ENCODE peak calls at places on chromosome 17, in ten cellular contexts. X is GM06990, U is fibroblast of the aortic adventitia, O is LNCaP clone FGC, Q is esophagus squamous epithelium, F is AG04449, Y is fibroblast of villous mesenchyme, K is foreskin fibroblast, J is left ventricle myocardium inferior, M is HL-60. A is an unnamed sample.

GRCh38 chr17:78798695-78799559 is 16.9 kb upstream of the CYTH1 start:
- DNase-seq in X (no peak), O (no peak), Q (no peak), F (no peak), J (no peak), U (peak), K (no peak), Y (peak), M (no peak), A (no peak)

GRCh38 chr17:6212766-6213165 is 142.6 kb downstream of the WSCD1 start:
- DNase-seq in O (no peak), X (no peak), Q (no peak), K (no peak), F (no peak), Y (no peak), U (no peak), J (no peak), M (no peak), A (no peak)

GRCh38 chr17:61556224-61557188 is 34.5 kb downstream of the NACA2 start:
- DNase-seq in J (no peak), O (peak), U (peak), X (no peak), K (no peak), F (no peak), Y (peak), Q (no peak), M (no peak), A (peak)

GRCh38 chr17:46056800-46057304 is 57.8 kb downstream of the STH start:
- DNase-seq in X (no peak), O (no peak), Q (no peak), M (peak), J (no peak), Y (peak), K (peak), U (peak), F (peak), A (peak)

GRCh38 chr17:35537569-35538209 is at the start of gene SLFN12L:
- DNase-seq in X (peak), J (no peak), M (no peak), Y (no peak), Q (no peak), F (no peak), U (peak), K (no peak), O (no peak), A (no peak)

GRCh38 chr17:47733047-47733413 is at the start of gene TBX21:
- DNase-seq in U (no peak), Y (peak), K (no peak), O (no peak), Q (peak), M (peak), X (peak), J (peak), F (no peak), A (no peak)

GRCh38 chr17:78324391-78325075 is 35.3 kb downstream of the SOCS3 start:
- DNase-seq in J (peak), X (no peak), K (peak), Y (peak), U (peak), F (no peak), M (peak), O (no peak), Q (no peak), A (peak)

GRCh38 chr17:72778161-72779151 is 314.0 kb downstream of the SLC39A11 start:
- DNase-seq in U (no peak), O (no peak), Y (no peak), J (no peak), M (no peak), F (no peak), Q (no peak), X (no peak), K (no peak), A (no peak)

GRCh38 chr17:32323784-32324590 is 18.0 kb downstream of the C17orf75 start:
- DNase-seq in X (peak), J (no peak), Y (peak), O (no peak), Q (no peak), K (no peak), M (no peak), U (peak), F (no peak), A (no peak)

GRCh38 chr17:80817861-80818260 is 173.8 kb upstream of the CHMP6 start:
- DNase-seq in F (no peak), K (peak), Q (no peak), U (peak), J (no peak), Y (no peak), O (no peak), X (no peak), M (no peak), A (no peak)

GRCh38 chr17:4777969-4778760 is 6.5 kb downstream of the TM4SF5 start:
- DNase-seq in U (no peak), F (no peak), Y (peak), O (no peak), J (no peak), Q (no peak), K (no peak), M (no peak), X (no peak), A (no peak)

GRCh38 chr17:81027038-81027437 is 7.9 kb upstream of the BAIAP2 start:
- DNase-seq in K (no peak), F (no peak), X (no peak), Q (no peak), U (peak), M (no peak), J (no peak), Y (no peak), O (no peak), A (no peak)

GRCh38 chr17:31532161-31532515 is 140.7 kb downstream of the RAB11FIP4 start:
- DNase-seq in U (no peak), X (no peak), O (no peak), M (no peak), Q (no peak), Y (no peak), K (no peak), F (no peak), J (no peak), A (no peak)

GRCh38 chr17:17751996-17752821 is 71.0 kb downstream of the RAI1 start:
- DNase-seq in O (peak), Y (peak), F (peak), M (peak), K (peak), Q (peak), J (peak), U (peak), X (peak), A (peak)

GRCh38 chr17:67059372-67059771 is 15.0 kb downstream of the CACNG1 start:
- DNase-seq in U (peak), J (no peak), F (no peak), Q (no peak), X (no peak), K (no peak), Y (no peak), M (no peak), O (no peak), A (peak)

GRCh38 chr17:22221344-22221743 is 529.0 kb downstream of the KCNJ18 start:
- DNase-seq in X (no peak), Y (no peak), F (no peak), O (no peak), U (no peak), Q (no peak), K (no peak), J (no peak), M (no peak), A (no peak)

GRCh38 chr17:16419074-16419928 is 3.9 kb downstream of the TRPV2 start:
- DNase-seq in F (peak), Y (peak), K (peak), M (no peak), X (no peak), J (no peak), O (no peak), U (peak), Q (no peak), A (peak)

GRCh38 chr17:726331-726919 is 6.0 kb upstream of the TLCD3A start:
- DNase-seq in M (no peak), Y (no peak), U (no peak), O (no peak), X (no peak), J (no peak), F (no peak), K (no peak), Q (no peak), A (no peak)

GRCh38 chr17:42200702-42201101 is 6.4 kb upstream of the GHDC start:
- DNase-seq in Q (no peak), U (peak), O (no peak), Y (no peak), M (no peak), J (peak), X (no peak), K (no peak), F (no peak), A (no peak)

GRCh38 chr17:34275881-34276280 is 5.9 kb downstream of the CCL7 start:
- DNase-seq in U (peak), X (no peak), F (peak), Q (no peak), Y (peak), J (no peak), K (peak), M (no peak), O (peak), A (peak)

GRCh38 chr17:62907961-62908360 is 58.1 kb upstream of the TANC2 start:
- DNase-seq in X (no peak), J (no peak), U (no peak), F (no peak), K (no peak), O (no peak), Q (no peak), M (no peak), Y (no peak), A (no peak)

GRCh38 chr17:8073627-8074485 is 13.7 kb downstream of the ALOX12B start:
- DNase-seq in O (no peak), U (peak), M (peak), J (peak), X (peak), Q (no peak), Y (peak), K (peak), F (no peak), A (no peak)

GRCh38 chr17:32819035-32819434 is 57.9 kb downstream of the MYO1D start:
- DNase-seq in F (no peak), K (no peak), Q (no peak), Y (no peak), U (peak), O (no peak), M (no peak), J (no peak), X (no peak), A (no peak)

GRCh38 chr17:77697480-77698400 is 260.8 kb upstream of the TNRC6C start:
- DNase-seq in Q (no peak), F (no peak), M (no peak), O (no peak), J (no peak), X (no peak), K (no peak), U (no peak), Y (no peak), A (no peak)

GRCh38 chr17:491086-492014 is 138.7 kb upstream of the RPH3AL start:
- DNase-seq in O (peak), Q (no peak), M (peak), X (peak), Y (peak), K (peak), F (no peak), J (peak), U (peak), A (no peak)

GRCh38 chr17:1029196-1029911 is 32.4 kb downstream of the TIMM22 start:
- DNase-seq in K (peak), Q (no peak), Y (peak), O (no peak), F (no peak), X (no peak), J (peak), U (peak), M (no peak), A (no peak)

GRCh38 chr17:43314582-43314981 is 80.8 kb upstream of the RNU2-1 start:
- DNase-seq in J (no peak), Y (no peak), F (no peak), O (no peak), M (no peak), K (no peak), X (no peak), Q (no peak), U (peak), A (no peak)

GRCh38 chr17:39219647-39220154 is 6.0 kb downstream of the STAC2 start:
- DNase-seq in M (no peak), U (no peak), O (no peak), J (peak), F (no peak), Q (no peak), Y (no peak), X (no peak), K (no peak), A (no peak)

GRCh38 chr17:49218941-49219913 is 8.7 kb downstream of the ABI3 start:
- DNase-seq in J (peak), K (no peak), Y (no peak), Q (no peak), U (no peak), O (no peak), F (no peak), M (peak), X (peak), A (no peak)

GRCh38 chr17:79812206-79812968 is 15.5 kb upstream of the CBX8 start:
- DNase-seq in K (no peak), Y (no peak), F (no peak), Q (no peak), J (no peak), X (no peak), O (no peak), U (no peak), M (no peak), A (no peak)
- TF ChIP-seq CTCF in K (no peak), Y (no peak), F (no peak), Q (no peak), J (no peak), X (no peak), O (no peak), U (no peak), M (no peak), A (no peak)

DNA sequence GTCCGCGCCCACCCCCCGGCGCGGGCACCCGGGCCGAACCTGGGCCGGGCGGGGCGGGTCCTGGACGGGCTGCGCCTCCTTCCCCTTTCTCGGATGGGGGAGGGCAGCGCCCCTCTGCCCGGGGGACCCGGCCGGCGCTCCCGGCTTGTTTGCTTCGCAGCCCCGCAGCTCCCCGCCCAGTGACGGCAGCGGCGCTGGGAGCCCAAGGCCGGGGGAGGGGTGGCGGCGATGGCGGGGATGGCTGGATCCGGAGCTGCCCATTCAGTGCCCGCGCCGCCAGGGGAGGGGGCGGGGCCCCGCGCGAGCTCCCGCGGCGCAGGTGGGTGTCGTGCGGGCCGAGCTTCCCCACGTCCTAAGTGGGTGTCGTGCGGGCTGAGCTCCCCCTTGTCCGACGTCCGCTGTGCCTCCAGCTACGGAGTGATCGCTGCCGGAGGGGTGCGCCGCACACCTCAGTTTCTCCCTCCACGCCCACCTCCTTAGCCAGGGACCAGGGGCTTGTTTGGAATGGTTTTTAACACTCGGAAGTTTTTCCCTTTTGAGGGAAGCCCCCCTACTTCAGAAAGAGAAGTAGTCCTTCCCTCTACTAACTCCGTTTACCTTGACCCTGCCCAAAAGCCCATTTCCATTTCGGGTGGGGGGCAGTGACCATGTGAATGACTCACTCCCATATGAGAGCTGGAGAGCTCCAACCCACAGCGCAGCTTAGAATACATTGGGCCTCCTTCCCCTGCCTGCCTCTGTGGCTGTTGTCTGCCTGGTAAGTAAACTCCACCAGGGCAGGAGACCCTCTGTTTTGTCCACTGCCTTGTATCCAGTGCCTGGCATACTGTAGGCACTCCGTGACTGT is 733 bp downstream of the SGSM2 start:
- DNase-seq in J (peak), U (peak), F (no peak), K (peak), X (peak), Q (no peak), Y (peak), O (no peak), M (peak), A (no peak)
- H3K4me3 ChIP-seq in J (peak), U (peak), F (peak), K (peak), X (peak), Q (peak), Y (peak), O (peak), M (peak), A (peak)

DNA sequence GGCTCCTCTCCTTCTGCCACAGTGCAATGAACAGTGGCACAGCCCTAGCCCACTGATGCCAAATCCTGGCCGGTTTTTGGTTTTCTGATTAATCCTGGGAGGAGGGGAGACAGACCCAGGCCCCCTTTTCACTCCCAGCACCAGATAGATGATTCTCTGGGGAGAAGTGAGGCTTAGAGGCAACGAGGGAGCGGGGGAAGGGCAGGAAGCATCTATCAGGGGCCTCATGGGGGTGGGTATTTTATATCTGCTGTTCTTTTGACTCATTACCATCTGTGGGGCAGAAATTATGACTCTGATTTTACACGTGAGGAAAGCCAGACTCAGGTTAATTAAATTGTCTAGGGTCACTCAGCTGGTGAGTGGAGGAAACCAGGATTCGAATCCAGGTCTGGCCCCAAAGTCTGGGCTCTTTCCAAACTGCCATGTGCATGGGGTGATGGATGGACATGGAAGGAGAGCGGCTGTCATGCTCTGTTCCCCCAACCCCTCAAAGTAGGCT is 79.4 kb downstream of the MRM1 start:
- DNase-seq in K (no peak), Y (no peak), M (no peak), F (no peak), O (no peak), J (no peak), Q (no peak), X (no peak), U (no peak), A (no peak)
- TF ChIP-seq CTCF in K (no peak), Y (no peak), M (no peak), F (no peak), O (no peak), J (no peak), Q (no peak), X (no peak), U (no peak), A (no peak)

DNA sequence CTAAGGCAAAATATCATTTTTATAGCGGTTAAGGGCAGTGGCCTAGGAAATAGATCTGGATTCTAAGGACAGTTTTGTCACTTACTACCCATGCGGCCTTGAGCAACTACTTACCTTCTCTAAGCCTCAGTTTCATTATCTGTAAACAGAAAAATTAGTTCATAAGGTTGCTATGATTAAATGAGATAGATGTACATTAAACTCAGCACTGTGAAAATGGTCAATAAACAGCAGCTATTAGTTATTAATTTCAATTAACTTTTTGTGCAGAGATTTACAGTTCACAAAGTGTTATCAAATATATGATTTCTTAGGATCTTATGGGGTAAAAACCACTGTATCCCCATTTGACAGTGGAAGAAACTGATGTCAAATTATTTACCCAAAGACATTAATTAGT is 135.5 kb upstream of the CORO6 start:
- DNase-seq in J (no peak), U (no peak), M (no peak), Q (no peak), O (no peak), X (no peak), K (no peak), F (no peak), Y (no peak), A (no peak)
- H3K4me3 ChIP-seq in J (peak), U (no peak), M (no peak), Q (no peak), O (no peak), X (peak), K (no peak), F (no peak), Y (no peak), A (no peak)

GRCh38 chr17:74599023-74599399 is 6.9 kb upstream of the CD300LD start:
- DNase-seq in Y (no peak), U (no peak), X (no peak), M (peak), O (no peak), K (no peak), F (no peak), J (no peak), Q (no peak), A (no peak)
- TF ChIP-seq CTCF in Y (no peak), U (no peak), X (no peak), M (no peak), O (no peak), K (no peak), F (no peak), J (no peak), Q (no peak), A (no peak)

DNA sequence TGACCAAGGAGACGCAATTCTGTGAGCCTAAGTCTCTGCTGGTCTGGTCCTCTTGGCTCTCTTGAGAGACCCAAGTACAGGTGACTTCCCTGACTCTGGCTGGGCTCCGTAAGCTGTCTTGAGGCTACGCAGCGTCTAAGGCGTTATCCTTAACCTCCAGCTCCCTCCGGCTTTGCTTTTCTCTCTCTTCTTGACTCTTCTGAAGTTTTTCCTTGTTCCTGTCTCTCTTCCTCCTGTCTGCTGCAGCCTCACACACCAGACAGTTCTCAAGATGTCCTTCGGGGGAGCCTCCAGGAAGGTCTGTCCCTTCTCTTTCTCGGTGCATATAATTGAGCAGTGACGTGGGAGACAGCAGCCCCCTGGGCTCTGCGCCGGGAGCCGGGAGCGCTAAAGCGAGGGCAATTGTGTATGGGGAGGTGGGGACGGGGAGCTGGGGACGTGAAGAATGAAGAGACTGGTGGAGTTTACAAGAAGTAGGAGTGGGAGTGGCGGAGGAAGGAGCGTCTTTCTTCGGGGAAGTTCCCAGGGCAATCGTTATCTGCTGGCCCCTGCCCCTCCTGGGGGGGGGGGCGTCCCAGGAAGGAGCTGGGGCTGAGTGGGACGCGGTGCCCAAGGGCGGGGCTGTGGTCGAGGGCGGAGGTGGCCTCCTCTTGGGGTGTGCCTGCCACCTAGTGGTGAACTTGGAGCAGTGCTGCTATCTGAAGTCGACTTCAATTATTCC is 6.9 kb upstream of the PIRT start:
- DNase-seq in Q (no peak), X (peak), F (peak), J (peak), M (peak), Y (peak), O (no peak), U (peak), K (peak), A (peak)
- H3K4me3 ChIP-seq in Q (peak), X (peak), F (peak), J (peak), M (peak), Y (peak), O (peak), U (peak), K (peak), A (peak)

DNA sequence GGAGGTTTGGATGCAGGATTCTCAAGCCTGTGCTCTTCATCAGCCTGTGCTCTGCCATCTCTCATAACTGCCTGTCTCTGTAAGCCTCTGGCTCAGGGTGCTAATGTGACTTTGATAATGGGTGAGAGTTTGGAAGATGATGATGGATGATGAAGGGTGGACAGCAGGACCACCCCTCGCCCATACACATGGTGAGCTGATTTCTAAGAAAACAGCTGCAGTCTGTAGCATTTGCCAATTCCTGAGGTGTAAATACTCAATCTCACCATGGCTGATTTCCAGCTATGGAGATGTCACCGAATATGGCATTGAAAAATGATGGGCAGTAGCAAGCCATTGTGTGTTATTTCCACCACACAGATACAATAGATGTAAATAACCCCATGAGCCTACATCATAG is 74.2 kb downstream of the ARSG start:
- DNase-seq in Q (no peak), M (no peak), U (no peak), Y (no peak), F (no peak), K (no peak), O (no peak), X (no peak), J (no peak), A (no peak)
- TF ChIP-seq CTCF in Q (no peak), M (no peak), U (no peak), Y (no peak), F (no peak), K (no peak), O (no peak), X (no peak), J (no peak), A (no peak)

A was measured in astrocyte of the cerebellum.